ENCODE peak calls at places on chromosomes 16 and 17, in five cellular contexts. E is A549, B is IMR-90, M is GM12878, K is HepG2. P is an unnamed sample.

GRCh38 chr17:74936470-74936799 is 737 bp downstream of the OTOP3 start:
- DNase-seq in E (no peak), K (no peak), B (no peak), M (no peak), P (no peak)

GRCh38 chr17:75757086-75757681 is 7.8 kb downstream of the GALK1 start:
- DNase-seq in B (no peak), E (no peak), K (no peak), M (no peak), P (no peak)

GRCh38 chr17:77365584-77366186 is 224.9 kb downstream of the SEC14L1 start:
- DNase-seq in E (peak; percentile 80), B (peak; percentile 93), M (no peak), K (no peak), P (no peak)

GRCh38 chr17:80961516-80961915 is 30.1 kb upstream of the CHMP6 start:
- DNase-seq in B (no peak), M (no peak), E (no peak), K (no peak), P (no peak)

GRCh38 chr17:69525920-69526841 is 111.7 kb downstream of the MAP2K6 start:
- DNase-seq in B (peak; percentile 71), M (no peak), E (peak; percentile 45), K (peak; percentile 65), P (peak; percentile 69)

GRCh38 chr16:12245088-12245922 is 268.8 kb downstream of the SNX29 start:
- DNase-seq in M (no peak), E (no peak), B (no peak), K (no peak), P (no peak)

GRCh38 chr17:70892527-70892926 is 723.2 kb downstream of the KCNJ2 start:
- DNase-seq in K (no peak), B (no peak), E (no peak), M (no peak), P (no peak)

GRCh38 chr16:19689342-19689741 is 28.7 kb downstream of the KNOP1 start:
- DNase-seq in M (no peak), B (no peak), K (no peak), E (no peak), P (no peak)

GRCh38 chr17:67289174-67289876 is 44.3 kb upstream of the HELZ start:
- DNase-seq in K (no peak), B (peak; percentile 55), E (no peak), M (no peak), P (no peak)

GRCh38 chr17:7250655-7251329 is 742 bp downstream of the CTDNEP1 start:
- DNase-seq in K (no peak), M (no peak), E (no peak), B (no peak), P (no peak)

GRCh38 chr16:64250866-64251265 is 871.0 kb downstream of the CDH11 start:
- DNase-seq in M (no peak), K (no peak), B (peak; percentile 47), E (no peak), P (no peak)

GRCh38 chr16:75555213-75555706 is 792 bp downstream of the TMEM231 start:
- DNase-seq in E (peak; percentile 97), K (peak; percentile 89), B (peak; percentile 86), M (no peak), P (peak; percentile 87)

GRCh38 chr16:19691161-19691850 is 26.7 kb downstream of the KNOP1 start:
- DNase-seq in K (no peak), B (peak; percentile 17), M (no peak), E (no peak), P (no peak)

GRCh38 chr16:72236866-72237265 is 64.9 kb upstream of the PMFBP1 start:
- DNase-seq in E (no peak), M (no peak), K (no peak), B (no peak), P (no peak)

GRCh38 chr16:78988361-78988992 is 612.1 kb downstream of the MAF start:
- DNase-seq in M (no peak), B (no peak), K (no peak), E (peak; percentile 6), P (peak; percentile 55)

GRCh38 chr16:57709663-57710062 is 15.1 kb downstream of the DRC7 start:
- DNase-seq in B (no peak), K (peak; percentile 75), M (no peak), E (no peak), P (no peak)

GRCh38 chr16:77833906-77834599 is 45.7 kb downstream of the VAT1L start:
- DNase-seq in K (no peak), M (no peak), B (peak; percentile 89), E (no peak), P (no peak)

GRCh38 chr17:14051692-14052091 is 17.6 kb upstream of the COX10 start:
- DNase-seq in E (no peak), M (no peak), K (no peak), B (no peak), P (no peak)

GRCh38 chr17:53628011-53628410 is 194.7 kb upstream of the KIF2B start:
- DNase-seq in M (no peak), E (no peak), B (peak; percentile 61), K (no peak), P (no peak)

GRCh38 chr17:5912927-5913565 is 157.1 kb upstream of the WSCD1 start:
- DNase-seq in E (no peak), B (no peak), M (no peak), K (no peak), P (no peak)
- TF ChIP-seq BHLHE40 in E (no peak), B (no peak), M (no peak), K (no peak), P (no peak)

DNA sequence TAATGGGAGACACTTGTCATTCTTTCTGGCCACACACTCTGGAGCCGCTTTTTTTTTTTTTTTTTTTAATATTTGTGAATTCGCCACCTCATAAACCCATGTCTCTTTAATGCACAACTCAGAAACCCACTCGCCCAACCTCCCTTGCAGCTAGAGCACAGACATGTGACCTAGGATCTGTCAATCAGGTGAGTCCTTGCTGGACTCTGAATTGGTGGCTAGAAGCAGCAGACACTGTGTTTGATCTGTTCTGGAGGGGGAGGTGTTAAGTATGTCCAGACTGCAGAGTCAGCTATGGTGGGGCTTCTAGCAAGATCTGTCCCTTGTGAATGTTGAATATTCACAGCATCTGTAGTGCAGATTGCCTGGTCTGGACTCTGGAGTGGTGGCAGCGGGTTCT is 112.1 kb downstream of the PRKCB start:
- DNase-seq in M (no peak), K (no peak), E (no peak), B (no peak), P (no peak)
- TF ChIP-seq BHLHE40 in M (no peak), K (no peak), E (no peak), B (no peak), P (no peak)

GRCh38 chr16:30054959-30055553 is 10.5 kb upstream of the ALDOA start:
- DNase-seq in M (no peak), B (no peak), K (peak; percentile 62), E (peak; percentile 81), P (peak; percentile 79)
- TF ChIP-seq BHLHE40 in M (no peak), B (no peak), K (no peak), E (no peak), P (no peak)

DNA sequence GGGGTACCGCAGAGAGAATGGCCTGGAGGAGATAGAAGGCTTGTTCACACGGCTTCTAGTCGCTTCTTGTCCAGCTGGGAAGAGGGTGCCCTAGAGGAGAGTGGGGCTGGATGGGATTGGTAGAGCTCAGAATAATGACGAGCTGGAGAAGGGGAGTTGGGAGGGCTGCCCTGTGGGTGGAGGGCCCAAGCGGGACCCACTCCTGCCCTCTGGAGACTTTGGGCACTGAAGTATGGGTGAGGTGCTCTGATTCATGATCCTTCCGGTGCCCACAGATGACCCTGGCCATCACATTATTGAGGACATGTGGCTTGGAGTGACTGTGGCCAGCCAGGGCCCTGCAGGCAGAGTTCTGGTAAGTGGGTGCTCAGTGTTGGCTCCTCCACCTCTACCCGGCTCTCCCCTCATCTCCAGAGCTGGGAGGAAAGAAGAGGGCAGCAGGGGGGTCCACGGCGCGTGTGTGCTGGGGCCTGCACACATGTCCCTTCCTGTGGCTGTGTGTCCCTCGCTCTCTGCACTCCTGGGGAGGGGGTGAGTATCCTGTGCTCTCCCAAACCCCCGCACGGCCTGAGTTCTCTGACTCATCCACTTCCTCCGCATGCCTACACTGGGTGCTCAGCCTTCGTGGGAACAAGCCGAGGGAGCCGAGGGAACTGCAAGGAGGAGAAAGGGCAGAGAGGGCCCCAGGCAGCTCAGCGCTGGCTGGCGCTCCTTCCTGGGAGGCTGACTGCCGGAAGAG is 8.5 kb downstream of the ITGA3 start:
- DNase-seq in E (peak; percentile 94), K (no peak), M (no peak), B (peak; percentile 97), P (no peak)
- TF ChIP-seq BHLHE40 in E (no peak), K (no peak), M (no peak), B (peak; percentile 37), P (no peak)

GRCh38 chr17:29079887-29080286 is 36.9 kb downstream of the PIPOX start:
- DNase-seq in K (no peak), E (no peak), B (no peak), M (no peak), P (no peak)

GRCh38 chr17:29079433-29079832 is 36.5 kb downstream of the PIPOX start:
- DNase-seq in B (no peak), K (no peak), M (no peak), E (no peak), P (no peak)

GRCh38 chr17:29077320-29077719 is 34.4 kb downstream of the PIPOX start:
- DNase-seq in M (no peak), K (no peak), E (no peak), B (no peak), P (no peak)

GRCh38 chr17:29076722-29077121 is 33.8 kb downstream of the PIPOX start:
- DNase-seq in K (no peak), B (no peak), M (no peak), E (no peak), P (no peak)

GRCh38 chr17:29078183-29079045 is 35.5 kb downstream of the PIPOX start:
- DNase-seq in M (no peak), E (no peak), B (peak; percentile 15), K (no peak), P (no peak)
- TF ChIP-seq BHLHE40 in M (no peak), E (no peak), B (no peak), K (no peak), P (no peak)

DNA sequence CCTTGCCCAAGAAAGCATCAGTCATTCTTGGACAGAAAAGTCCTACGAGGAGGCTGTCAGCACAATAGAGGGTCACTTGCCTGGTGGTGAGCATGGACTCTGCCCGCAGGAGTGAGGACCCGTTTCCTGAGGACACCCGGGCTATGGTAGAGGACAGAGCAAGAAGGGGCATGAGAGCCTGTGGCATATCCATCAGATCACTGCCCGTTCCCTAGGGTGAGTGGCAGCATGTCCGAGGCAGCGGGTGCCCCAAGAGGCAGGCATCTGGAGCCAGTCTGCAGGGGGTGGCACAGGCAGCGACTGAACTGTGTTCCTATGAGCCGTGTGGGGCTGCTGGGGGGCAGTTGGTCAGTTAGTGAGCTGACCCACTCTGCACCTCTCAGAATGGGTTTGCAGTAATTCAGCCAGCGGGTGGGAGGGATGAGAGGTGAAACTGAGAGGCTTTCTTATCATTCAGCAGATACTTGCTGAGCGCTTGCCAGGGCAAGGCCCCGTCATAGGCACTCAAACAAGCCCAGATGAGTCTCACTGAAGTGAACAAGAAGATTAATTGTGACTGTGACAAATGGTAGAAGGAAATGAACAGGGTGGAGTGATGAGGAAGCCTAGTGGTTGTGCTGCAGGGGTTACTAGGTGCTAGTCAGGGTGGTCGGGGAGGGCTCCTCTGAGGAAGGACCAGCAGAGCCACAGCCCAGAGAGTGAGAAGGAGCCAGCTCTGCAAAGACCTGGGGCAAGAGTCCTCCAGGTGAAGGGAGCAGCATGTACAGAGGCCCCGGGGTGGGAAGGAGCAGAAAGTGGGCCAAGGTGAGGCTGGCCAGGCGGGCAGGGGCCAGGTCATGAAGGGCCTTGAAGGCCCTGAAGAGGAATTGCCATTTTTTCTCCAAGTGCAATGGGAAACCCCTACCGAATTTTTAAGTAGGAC is 87.9 kb downstream of the CLEC16A start:
- DNase-seq in E (no peak), B (no peak), K (no peak), M (no peak), P (no peak)
- TF ChIP-seq BHLHE40 in E (no peak), B (no peak), K (no peak), M (no peak), P (no peak)

GRCh38 chr16:46687486-46687885 is 1.5 kb downstream of the VPS35 start:
- DNase-seq in K (no peak), B (no peak), M (no peak), E (no peak), P (no peak)
- TF ChIP-seq BHLHE40 in K (no peak), B (no peak), M (no peak), E (no peak), P (no peak)